ENCODE peak calls at places on chromosomes 2 and 18, in eight cellular contexts. One of them, this sample, is unnamed. For H3K4me1, the result is how much of the 10 kb centered on the place peaks cover.

GRCh38 chr2:111626037-111626861 is 257.7 kb downstream of the ANAPC1 start:
- DNase-seq in right cardiac atrium: no peak
- DNase-seq in spleen: no peak
- DNase-seq in adrenal gland: no peak
- DNase-seq in heart left ventricle: no peak
- DNase-seq in SK-N-SH: no peak
- DNase-seq in A549: no peak
- DNase-seq in cardiac muscle cell: peak
- DNase-seq in this sample: no peak

GRCh38 chr2:117801826-117802225 is 12.7 kb upstream of the DDX18 start:
- DNase-seq in heart left ventricle: no peak
- DNase-seq in A549: no peak
- DNase-seq in cardiac muscle cell: no peak
- DNase-seq in adrenal gland: no peak
- DNase-seq in right cardiac atrium: no peak
- DNase-seq in SK-N-SH: no peak
- DNase-seq in spleen: no peak
- DNase-seq in this sample: no peak

GRCh38 chr18:2538236-2538635 is 33.1 kb downstream of the METTL4 start:
- DNase-seq in A549: no peak
- DNase-seq in SK-N-SH: no peak
- DNase-seq in right cardiac atrium: no peak
- DNase-seq in adrenal gland: no peak
- DNase-seq in spleen: no peak
- DNase-seq in cardiac muscle cell: no peak
- DNase-seq in heart left ventricle: no peak
- DNase-seq in this sample: no peak

GRCh38 chr2:227612546-227613271 is 1.9 kb downstream of the SCYGR3 start:
- DNase-seq in A549: no peak
- DNase-seq in cardiac muscle cell: no peak
- DNase-seq in spleen: no peak
- DNase-seq in right cardiac atrium: no peak
- DNase-seq in heart left ventricle: no peak
- DNase-seq in adrenal gland: no peak
- DNase-seq in SK-N-SH: no peak
- DNase-seq in this sample: no peak

GRCh38 chr2:176246324-176246723 is 22.9 kb upstream of the MTX2 start:
- DNase-seq in spleen: no peak
- DNase-seq in cardiac muscle cell: no peak
- DNase-seq in right cardiac atrium: no peak
- DNase-seq in A549: no peak
- DNase-seq in adrenal gland: no peak
- DNase-seq in heart left ventricle: no peak
- DNase-seq in SK-N-SH: no peak
- DNase-seq in this sample: no peak

GRCh38 chr2:151325696-151326095 is 31.7 kb upstream of the TNFAIP6 start:
- DNase-seq in cardiac muscle cell: no peak
- DNase-seq in spleen: no peak
- DNase-seq in heart left ventricle: no peak
- DNase-seq in SK-N-SH: no peak
- DNase-seq in A549: no peak
- DNase-seq in adrenal gland: no peak
- DNase-seq in right cardiac atrium: no peak
- DNase-seq in this sample: no peak

GRCh38 chr2:210503622-210504300 is 27.2 kb upstream of the LANCL1 start:
- DNase-seq in adrenal gland: no peak
- DNase-seq in heart left ventricle: no peak
- DNase-seq in cardiac muscle cell: peak
- DNase-seq in spleen: no peak
- DNase-seq in SK-N-SH: no peak
- DNase-seq in right cardiac atrium: no peak
- DNase-seq in A549: no peak
- DNase-seq in this sample: no peak

GRCh38 chr2:15794608-15795134 is 145.7 kb upstream of the MYCN start:
- DNase-seq in right cardiac atrium: no peak
- DNase-seq in heart left ventricle: no peak
- DNase-seq in cardiac muscle cell: no peak
- DNase-seq in SK-N-SH: no peak
- DNase-seq in spleen: peak
- DNase-seq in adrenal gland: no peak
- DNase-seq in A549: no peak
- DNase-seq in this sample: no peak

DNA sequence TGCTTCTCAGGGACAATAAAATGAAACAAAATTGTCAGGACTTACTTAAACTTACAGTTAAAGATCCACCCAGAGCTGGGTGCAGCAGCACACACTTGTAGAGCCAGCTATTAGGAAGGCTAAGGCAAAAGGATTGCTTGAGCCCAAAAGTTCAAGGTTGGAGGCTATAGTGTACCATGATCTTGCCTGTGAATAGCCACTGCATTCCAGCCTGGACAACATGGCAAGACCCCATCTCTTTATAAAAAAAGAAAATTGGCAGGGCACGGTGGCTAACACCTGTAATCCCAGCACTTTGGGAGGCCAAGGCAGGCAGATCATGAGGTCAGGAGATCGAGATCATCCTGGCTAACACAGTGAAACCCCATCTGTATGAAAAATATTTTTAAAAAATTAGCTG is 34.6 kb downstream of the ACVR1 start:
- DNase-seq in heart left ventricle: no peak
- DNase-seq in A549: no peak
- DNase-seq in SK-N-SH: no peak
- DNase-seq in adrenal gland: no peak
- DNase-seq in cardiac muscle cell: no peak
- DNase-seq in right cardiac atrium: no peak
- DNase-seq in spleen: no peak
- DNase-seq in this sample: no peak
- H3K4me1 ChIP-seq in heart left ventricle: half or more
- H3K4me1 ChIP-seq in A549: under half
- H3K4me1 ChIP-seq in SK-N-SH: under half
- H3K4me1 ChIP-seq in adrenal gland: half or more
- H3K4me1 ChIP-seq in cardiac muscle cell: under half
- H3K4me1 ChIP-seq in right cardiac atrium: under half
- H3K4me1 ChIP-seq in spleen: under half
- H3K4me1 ChIP-seq in this sample: under half

GRCh38 chr2:161104054-161104553 is 56.1 kb upstream of the TANK start:
- DNase-seq in right cardiac atrium: no peak
- DNase-seq in adrenal gland: no peak
- DNase-seq in A549: no peak
- DNase-seq in SK-N-SH: no peak
- DNase-seq in cardiac muscle cell: no peak
- DNase-seq in heart left ventricle: no peak
- DNase-seq in spleen: no peak
- DNase-seq in this sample: no peak

GRCh38 chr2:161102770-161103450 is 57.3 kb upstream of the TANK start:
- DNase-seq in cardiac muscle cell: peak
- DNase-seq in adrenal gland: no peak
- DNase-seq in A549: no peak
- DNase-seq in SK-N-SH: no peak
- DNase-seq in heart left ventricle: no peak
- DNase-seq in right cardiac atrium: no peak
- DNase-seq in spleen: no peak
- DNase-seq in this sample: no peak

GRCh38 chr2:161100216-161100615 is 60.0 kb upstream of the TANK start:
- DNase-seq in adrenal gland: no peak
- DNase-seq in heart left ventricle: no peak
- DNase-seq in A549: no peak
- DNase-seq in SK-N-SH: no peak
- DNase-seq in spleen: no peak
- DNase-seq in cardiac muscle cell: no peak
- DNase-seq in right cardiac atrium: no peak
- DNase-seq in this sample: no peak

GRCh38 chr2:161101406-161101805 is 58.8 kb upstream of the TANK start:
- DNase-seq in heart left ventricle: no peak
- DNase-seq in right cardiac atrium: no peak
- DNase-seq in A549: no peak
- DNase-seq in SK-N-SH: no peak
- DNase-seq in spleen: no peak
- DNase-seq in adrenal gland: no peak
- DNase-seq in cardiac muscle cell: no peak
- DNase-seq in this sample: no peak

DNA sequence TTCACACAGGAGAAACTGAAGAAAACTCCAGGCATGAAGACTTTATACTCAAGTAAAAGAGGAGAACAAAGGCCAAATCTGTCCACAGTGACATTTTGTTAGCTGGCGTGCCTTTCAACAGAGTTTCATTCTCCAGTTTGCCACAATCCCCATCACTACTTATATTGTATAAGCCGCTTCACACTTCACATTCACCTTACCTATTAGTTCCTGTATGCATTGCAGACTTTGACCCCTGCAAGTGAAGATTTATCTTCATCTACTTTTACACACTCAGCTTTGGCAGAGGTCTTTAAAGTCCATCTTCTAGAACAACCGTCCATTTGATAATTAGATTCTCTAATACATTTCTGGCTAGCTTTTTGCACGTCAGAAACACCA is 56.8 kb upstream of the TANK start:
- DNase-seq in A549: no peak
- DNase-seq in SK-N-SH: no peak
- DNase-seq in heart left ventricle: no peak
- DNase-seq in adrenal gland: no peak
- DNase-seq in right cardiac atrium: no peak
- DNase-seq in cardiac muscle cell: no peak
- DNase-seq in spleen: no peak
- DNase-seq in this sample: no peak
- H3K4me1 ChIP-seq in A549: under half
- H3K4me1 ChIP-seq in SK-N-SH: under half
- H3K4me1 ChIP-seq in heart left ventricle: under half
- H3K4me1 ChIP-seq in adrenal gland: under half
- H3K4me1 ChIP-seq in right cardiac atrium: under half
- H3K4me1 ChIP-seq in cardiac muscle cell: under half
- H3K4me1 ChIP-seq in spleen: under half
- H3K4me1 ChIP-seq in this sample: under half

GRCh38 chr2:10078704-10079191 is 1.5 kb downstream of the CYS1 start:
- DNase-seq in SK-N-SH: no peak
- DNase-seq in adrenal gland: no peak
- DNase-seq in heart left ventricle: no peak
- DNase-seq in cardiac muscle cell: peak
- DNase-seq in A549: no peak
- DNase-seq in spleen: no peak
- DNase-seq in right cardiac atrium: no peak
- DNase-seq in this sample: no peak

GRCh38 chr2:10078001-10078400 is 2.2 kb downstream of the CYS1 start:
- DNase-seq in right cardiac atrium: no peak
- DNase-seq in spleen: no peak
- DNase-seq in heart left ventricle: no peak
- DNase-seq in SK-N-SH: no peak
- DNase-seq in cardiac muscle cell: no peak
- DNase-seq in adrenal gland: no peak
- DNase-seq in A549: no peak
- DNase-seq in this sample: no peak

GRCh38 chr2:10079192-10079930 is 850 bp downstream of the CYS1 start:
- DNase-seq in heart left ventricle: no peak
- DNase-seq in SK-N-SH: peak
- DNase-seq in right cardiac atrium: peak
- DNase-seq in spleen: no peak
- DNase-seq in A549: peak
- DNase-seq in cardiac muscle cell: peak
- DNase-seq in adrenal gland: no peak
- DNase-seq in this sample: no peak

GRCh38 chr2:10080536-10081304 is 509 bp upstream of the CYS1 start:
- DNase-seq in adrenal gland: no peak
- DNase-seq in right cardiac atrium: peak
- DNase-seq in cardiac muscle cell: no peak
- DNase-seq in spleen: no peak
- DNase-seq in SK-N-SH: no peak
- DNase-seq in A549: no peak
- DNase-seq in heart left ventricle: no peak
- DNase-seq in this sample: no peak

DNA sequence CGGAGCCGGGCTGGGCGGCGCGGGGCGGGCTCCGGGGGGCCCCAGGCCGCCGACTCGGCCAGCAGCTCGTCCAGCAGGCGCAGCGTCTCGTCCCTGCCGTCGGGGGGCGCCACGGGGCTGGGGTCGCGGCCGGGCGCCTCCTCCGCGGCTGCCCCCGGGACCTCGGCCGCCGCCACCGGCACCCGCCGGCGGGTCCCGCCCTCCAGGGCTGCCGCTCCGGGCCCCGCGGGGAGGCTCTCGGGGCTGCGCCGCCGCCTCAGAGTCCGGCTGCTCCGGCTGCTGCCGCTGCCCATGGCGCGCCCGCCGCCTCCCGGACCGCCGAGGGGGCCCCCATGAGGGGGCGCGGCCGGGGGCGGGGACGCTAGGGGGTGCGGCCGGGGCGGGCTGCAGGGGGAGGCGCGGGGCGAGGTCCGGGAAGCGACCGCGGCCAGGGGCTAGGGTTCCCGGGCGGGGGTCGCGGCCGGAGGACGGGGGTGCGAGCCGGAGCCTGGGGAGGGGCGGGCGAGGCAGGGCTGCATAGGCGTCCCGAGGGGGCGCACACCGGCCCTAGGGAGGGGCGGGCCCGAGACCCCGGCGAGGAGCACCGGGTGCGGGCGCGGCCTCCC is at the start of gene CYS1:
- DNase-seq in A549: peak
- DNase-seq in right cardiac atrium: peak
- DNase-seq in adrenal gland: no peak
- DNase-seq in SK-N-SH: peak
- DNase-seq in spleen: no peak
- DNase-seq in cardiac muscle cell: peak
- DNase-seq in heart left ventricle: no peak
- DNase-seq in this sample: no peak
- H3K4me1 ChIP-seq in A549: under half
- H3K4me1 ChIP-seq in right cardiac atrium: under half
- H3K4me1 ChIP-seq in adrenal gland: under half
- H3K4me1 ChIP-seq in SK-N-SH: under half
- H3K4me1 ChIP-seq in spleen: under half
- H3K4me1 ChIP-seq in cardiac muscle cell: under half
- H3K4me1 ChIP-seq in heart left ventricle: under half
- H3K4me1 ChIP-seq in this sample: under half

GRCh38 chr2:99472327-99472960 is 17.4 kb downstream of the REV1 start:
- DNase-seq in right cardiac atrium: no peak
- DNase-seq in cardiac muscle cell: no peak
- DNase-seq in SK-N-SH: no peak
- DNase-seq in spleen: no peak
- DNase-seq in heart left ventricle: no peak
- DNase-seq in adrenal gland: no peak
- DNase-seq in A549: no peak
- DNase-seq in this sample: no peak

GRCh38 chr2:99473496-99474083 is 16.2 kb downstream of the REV1 start:
- DNase-seq in adrenal gland: no peak
- DNase-seq in spleen: no peak
- DNase-seq in cardiac muscle cell: no peak
- DNase-seq in heart left ventricle: no peak
- DNase-seq in SK-N-SH: no peak
- DNase-seq in right cardiac atrium: no peak
- DNase-seq in A549: no peak
- DNase-seq in this sample: no peak

GRCh38 chr2:99469394-99469793 is 20.4 kb downstream of the REV1 start:
- DNase-seq in spleen: no peak
- DNase-seq in SK-N-SH: no peak
- DNase-seq in cardiac muscle cell: no peak
- DNase-seq in right cardiac atrium: no peak
- DNase-seq in adrenal gland: no peak
- DNase-seq in A549: no peak
- DNase-seq in heart left ventricle: no peak
- DNase-seq in this sample: no peak

GRCh38 chr2:99470957-99471356 is 18.9 kb downstream of the REV1 start:
- DNase-seq in SK-N-SH: no peak
- DNase-seq in cardiac muscle cell: no peak
- DNase-seq in heart left ventricle: no peak
- DNase-seq in A549: no peak
- DNase-seq in adrenal gland: no peak
- DNase-seq in right cardiac atrium: no peak
- DNase-seq in spleen: no peak
- DNase-seq in this sample: no peak

DNA sequence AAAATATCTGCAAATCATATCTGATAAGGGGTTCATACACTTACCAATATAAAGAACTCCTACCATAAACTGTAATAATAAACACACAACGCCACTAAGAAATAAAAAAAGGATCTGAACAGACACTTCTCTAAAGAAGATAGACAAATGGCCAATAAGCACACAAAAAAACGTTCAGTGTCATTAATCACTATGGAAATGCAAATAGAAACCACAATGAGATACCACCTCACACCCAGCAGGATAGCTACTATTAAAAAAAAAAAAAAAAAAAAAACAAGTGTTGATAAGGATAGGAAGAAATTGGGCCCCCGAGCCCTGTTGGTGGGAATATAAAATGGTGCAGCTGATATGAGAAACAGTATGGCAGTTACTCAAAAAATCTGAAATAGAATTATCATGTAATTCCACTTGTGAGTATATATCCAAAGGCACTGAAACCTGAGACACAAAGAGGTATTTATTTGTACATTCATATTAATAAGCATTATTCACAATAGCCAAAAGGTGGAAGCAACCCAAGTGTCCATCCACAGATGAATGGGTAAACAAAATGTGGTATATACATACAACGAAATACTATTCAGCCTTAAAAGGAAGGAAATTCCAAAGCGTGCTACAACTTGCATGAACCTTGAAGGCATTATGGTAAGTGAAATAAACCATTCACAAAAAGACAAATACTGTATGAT is 18.0 kb downstream of the REV1 start:
- DNase-seq in spleen: no peak
- DNase-seq in cardiac muscle cell: no peak
- DNase-seq in right cardiac atrium: no peak
- DNase-seq in SK-N-SH: no peak
- DNase-seq in adrenal gland: no peak
- DNase-seq in A549: no peak
- DNase-seq in heart left ventricle: no peak
- DNase-seq in this sample: no peak
- H3K4me1 ChIP-seq in spleen: half or more
- H3K4me1 ChIP-seq in cardiac muscle cell: under half
- H3K4me1 ChIP-seq in right cardiac atrium: under half
- H3K4me1 ChIP-seq in SK-N-SH: under half
- H3K4me1 ChIP-seq in adrenal gland: half or more
- H3K4me1 ChIP-seq in A549: under half
- H3K4me1 ChIP-seq in heart left ventricle: half or more
- H3K4me1 ChIP-seq in this sample: under half

This sample was measured in BE2C.